ENCODE peak calls at places on chromosomes 11 and 22, in nine cellular contexts. M, X, H, O, P, I, G, A and Z are unnamed samples.

GRCh38 chr22:36865346-36865745 is 4.5 kb downstream of the NCF4 start:
- DNase-seq in M (no peak), X (peak), H (no peak), O (no peak), P (no peak), I (peak), G (no peak), A (no peak), Z (no peak)

GRCh38 chr11:1501421-1502167 is 15.0 kb upstream of the MOB2 start:
- DNase-seq in M (no peak), X (no peak), H (no peak), O (no peak), P (no peak), I (no peak), G (peak), A (no peak), Z (peak)

GRCh38 chr11:105577645-105578044 is 32.2 kb upstream of the GRIA4 start:
- DNase-seq in M (no peak), X (peak), H (no peak), O (no peak), P (no peak), I (peak), G (no peak), A (no peak), Z (no peak)

GRCh38 chr22:22156716-22157499 is 87.7 kb upstream of the VPREB1 start:
- DNase-seq in M (peak), X (peak), H (peak), O (peak), P (peak), I (peak), G (no peak), A (peak), Z (no peak)

GRCh38 chr22:45504703-45505341 is 2.1 kb downstream of the FBLN1 start:
- DNase-seq in M (no peak), X (peak), H (no peak), O (no peak), P (no peak), I (peak), G (peak), A (no peak), Z (peak)

GRCh38 chr11:30424336-30424735 is 101.4 kb downstream of the ARL14EP start:
- DNase-seq in M (no peak), X (no peak), H (no peak), O (no peak), P (no peak), I (no peak), G (no peak), A (no peak), Z (no peak)

GRCh38 chr22:46653596-46653995 is 33.4 kb downstream of the GRAMD4 start:
- DNase-seq in M (no peak), X (no peak), H (no peak), O (peak), P (no peak), I (no peak), G (no peak), A (no peak), Z (no peak)

GRCh38 chr22:37443086-37443485 is 15.8 kb upstream of the ELFN2 start:
- DNase-seq in M (no peak), X (no peak), H (no peak), O (no peak), P (no peak), I (no peak), G (no peak), A (no peak), Z (no peak)

GRCh38 chr11:112157274-112157766 is 6.6 kb downstream of the IL18 start:
- DNase-seq in M (peak), X (no peak), H (peak), O (no peak), P (no peak), I (peak), G (no peak), A (no peak), Z (no peak)

GRCh38 chr11:10916674-10917073 is 58.8 kb upstream of the ZBED5 start:
- DNase-seq in M (no peak), X (no peak), H (no peak), O (no peak), P (no peak), I (peak), G (no peak), A (no peak), Z (no peak)

GRCh38 chr11:113193894-113194293 is 120.5 kb upstream of the TTC12 start:
- DNase-seq in M (no peak), X (no peak), H (no peak), O (no peak), P (no peak), I (no peak), G (peak), A (no peak), Z (no peak)

GRCh38 chr22:19565921-19566598 is 41.9 kb upstream of the CLDN5 start:
- DNase-seq in M (no peak), X (no peak), H (no peak), O (no peak), P (no peak), I (peak), G (no peak), A (no peak), Z (no peak)

GRCh38 chr11:128470081-128470480 is 117.3 kb downstream of the ETS1 start:
- DNase-seq in M (no peak), X (no peak), H (no peak), O (no peak), P (peak), I (no peak), G (no peak), A (no peak), Z (no peak)

GRCh38 chr11:66267379-66268209 is 845 bp upstream of the RAB1B start:
- DNase-seq in M (no peak), X (peak), H (peak), O (peak), P (peak), I (peak), G (peak), A (peak), Z (no peak)

GRCh38 chr11:66265531-66266377 is 2.7 kb upstream of the RAB1B start:
- DNase-seq in M (no peak), X (no peak), H (no peak), O (no peak), P (no peak), I (no peak), G (peak), A (no peak), Z (no peak)

GRCh38 chr11:66268210-66268952 is at the start of gene RAB1B:
- DNase-seq in M (peak), X (peak), H (peak), O (peak), P (peak), I (peak), G (peak), A (peak), Z (peak)

GRCh38 chr11:66266378-66267038 is 1.9 kb upstream of the RAB1B start:
- DNase-seq in M (no peak), X (no peak), H (no peak), O (no peak), P (no peak), I (no peak), G (no peak), A (no peak), Z (no peak)

DNA sequence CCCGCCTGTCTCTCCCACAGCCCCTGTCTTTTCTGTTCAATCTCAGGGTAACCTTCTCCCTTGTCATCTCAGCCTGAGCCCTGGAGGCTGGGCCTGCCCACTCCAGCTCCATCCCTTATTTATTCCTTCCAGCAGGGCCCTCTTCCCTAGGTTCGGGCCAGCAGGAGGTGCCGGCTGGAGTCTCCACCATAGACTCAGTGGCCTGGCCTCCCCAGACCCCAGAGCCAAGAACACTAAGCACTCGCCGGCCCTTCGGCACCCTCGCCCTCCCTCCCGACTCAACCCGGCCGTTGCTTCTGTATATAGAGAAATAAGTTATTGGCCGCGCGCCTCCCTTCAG is 1.4 kb upstream of the RAB1B start:
- DNase-seq in M (no peak), X (no peak), H (no peak), O (no peak), P (no peak), I (no peak), G (no peak), A (no peak), Z (no peak)
- TF ChIP-seq CTCF in M (no peak), X (no peak), H (no peak), O (no peak), P (no peak), I (no peak), G (no peak), A (no peak), Z (peak)

DNA sequence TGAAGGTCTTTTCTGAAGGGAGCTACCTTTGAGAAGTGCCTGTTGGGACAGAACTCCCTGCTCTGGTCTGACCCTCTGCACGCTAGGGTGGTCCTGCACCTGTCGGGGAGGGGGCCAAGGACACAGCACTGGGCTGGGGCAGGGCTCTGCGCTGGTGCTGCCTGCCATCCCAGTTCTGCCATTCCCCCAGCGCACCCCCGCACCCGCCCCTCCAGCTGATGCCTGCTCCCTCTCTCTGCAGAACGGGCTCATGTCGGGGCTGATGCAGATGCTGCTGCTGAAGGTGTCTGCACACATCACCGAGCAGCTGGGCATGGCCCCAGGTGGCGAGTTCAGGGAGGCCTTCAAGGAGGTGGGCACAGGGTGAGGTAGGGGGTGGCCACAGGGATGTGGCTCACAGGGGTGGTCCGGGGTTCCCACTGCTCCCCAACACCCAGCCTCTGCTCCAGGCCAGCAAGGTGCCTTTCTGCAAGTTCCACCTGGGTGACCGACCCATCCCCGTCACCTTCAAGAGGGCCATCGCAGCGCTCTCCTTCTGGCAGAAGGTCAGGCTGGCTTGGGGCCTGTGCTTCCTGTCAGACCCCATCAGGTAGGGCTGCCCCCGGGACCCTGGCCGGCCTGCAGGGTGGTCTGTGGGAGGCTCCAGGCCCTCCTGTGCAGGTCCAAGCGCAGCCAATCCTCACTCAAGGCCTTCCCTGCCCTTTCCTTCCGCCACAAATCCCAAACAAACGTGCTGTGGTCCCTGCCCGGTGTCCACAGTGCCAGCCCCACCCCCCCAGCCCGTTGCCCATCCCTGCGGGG is 3.6 kb upstream of the SELENOO start:
- DNase-seq in M (no peak), X (no peak), H (no peak), O (no peak), P (no peak), I (no peak), G (no peak), A (no peak), Z (no peak)
- TF ChIP-seq CTCF in M (no peak), X (no peak), H (no peak), O (no peak), P (no peak), I (no peak), G (no peak), A (no peak), Z (no peak)

DNA sequence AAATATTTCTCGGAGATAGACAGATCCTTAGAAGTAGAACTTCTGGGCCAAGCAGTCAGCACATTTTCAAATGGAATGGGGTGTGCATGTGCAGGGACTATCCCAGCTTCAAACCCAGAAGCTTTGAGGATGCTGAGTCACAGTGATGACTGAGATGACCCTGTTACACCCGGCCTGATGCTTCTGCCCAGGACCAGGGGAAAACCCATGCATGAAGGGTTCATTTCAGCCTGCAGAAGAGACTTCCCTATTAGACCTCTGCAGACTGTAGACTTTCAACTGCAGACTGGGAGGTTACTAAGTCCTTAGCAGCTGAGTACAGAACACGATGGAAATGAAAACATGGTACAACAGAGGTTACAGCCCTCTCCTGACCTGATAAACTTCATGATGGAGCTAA is 3.6 kb upstream of the OR2AT4 start:
- DNase-seq in M (peak), X (no peak), H (no peak), O (peak), P (peak), I (peak), G (no peak), A (no peak), Z (no peak)
- TF ChIP-seq CTCF in M (no peak), X (no peak), H (no peak), O (no peak), P (no peak), I (no peak), G (no peak), A (no peak), Z (no peak)

GRCh38 chr11:108027057-108027456 is 18.4 kb downstream of the CUL5 start:
- DNase-seq in M (no peak), X (no peak), H (no peak), O (no peak), P (no peak), I (no peak), G (no peak), A (no peak), Z (no peak)
- TF ChIP-seq CTCF in M (no peak), X (peak), H (no peak), O (no peak), P (peak), I (no peak), G (no peak), A (no peak), Z (peak)